ENCODE peak calls at places on chromosomes 2 and 18, in five cellular contexts. C is DND-41, X is GM23338, T is mammary epithelial cell, B is MM.1S. R is an unnamed sample.
A peak's percentile ranks its signal among the peaks of the same experiment; 100 is the strongest.

GRCh38 chr2:185978634-185979405 is 240.2 kb downstream of the FSIP2 start:
- DNase-seq in C (no peak), X (no peak), T (peak; percentile 82), B (no peak), R (no peak)

GRCh38 chr2:167480232-167480985 is 592.1 kb downstream of the XIRP2 start:
- DNase-seq in C (no peak), X (peak; percentile 50), T (no peak), B (peak; percentile 43), R (no peak)

GRCh38 chr2:65390134-65390533 is 42.3 kb downstream of the SPRED2 start:
- DNase-seq in C (no peak), X (no peak), T (peak; percentile 57), B (peak; percentile 96), R (no peak)

GRCh38 chr2:85711578-85712060 is 17.5 kb downstream of the GNLY start:
- DNase-seq in C (no peak), X (no peak), T (no peak), B (no peak), R (no peak)

GRCh38 chr18:35028556-35028955 is 12.7 kb upstream of the MAPRE2 start:
- DNase-seq in C (no peak), X (no peak), T (no peak), B (no peak), R (no peak)

GRCh38 chr2:85277416-85278158 is 50.2 kb downstream of the TGOLN2 start:
- DNase-seq in C (no peak), X (peak; percentile 47), T (peak; percentile 88), B (no peak), R (peak; percentile 49)

GRCh38 chr2:186780701-186781316 is 68.2 kb downstream of the ZSWIM2 start:
- DNase-seq in C (no peak), X (peak; percentile 88), T (peak; percentile 57), B (peak; percentile 11), R (peak; percentile 70)

GRCh38 chr2:107740300-107740699 is 86.4 kb upstream of the RGPD4 start:
- DNase-seq in C (no peak), X (no peak), T (no peak), B (no peak), R (no peak)

GRCh38 chr2:215843579-215843978 is 169.8 kb downstream of the MREG start:
- DNase-seq in C (no peak), X (no peak), T (peak; percentile 96), B (no peak), R (no peak)

GRCh38 chr2:27431395-27431794 is 3.0 kb downstream of the NRBP1 start:
- DNase-seq in C (no peak), X (no peak), T (peak; percentile 65), B (no peak), R (no peak)

GRCh38 chr2:75729861-75730260 is 19.1 kb upstream of the GCFC2 start:
- DNase-seq in C (no peak), X (peak; percentile 28), T (no peak), B (peak; percentile 7), R (no peak)
- TF ChIP-seq CTCF in C (peak; percentile 42), X (peak; percentile 53), T (peak; percentile 35), B (peak; percentile 17), R (peak; percentile 60)

DNA sequence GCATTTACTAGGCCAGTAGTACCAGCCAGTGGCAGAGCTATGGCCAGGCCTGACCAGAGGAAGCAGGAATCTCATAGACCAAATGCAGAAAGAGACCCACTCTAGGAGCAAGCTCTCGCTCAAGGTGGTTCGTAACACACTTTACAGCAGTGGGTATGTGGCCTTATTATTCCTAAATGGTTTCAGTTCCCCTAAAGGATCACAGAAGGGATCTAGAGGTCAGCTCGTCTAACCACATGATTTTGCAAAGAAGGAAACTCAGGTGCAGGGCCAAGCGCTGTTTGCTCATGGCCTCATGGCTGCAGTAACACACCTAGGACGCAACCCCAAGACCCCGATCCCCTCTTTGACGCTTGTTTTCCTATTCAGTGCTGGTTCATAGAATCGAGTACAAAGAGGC is 65.5 kb upstream of the ATG16L1 start:
- DNase-seq in C (no peak), X (no peak), T (no peak), B (peak; percentile 30), R (no peak)
- H2AFZ ChIP-seq in C (no peak overlapping the region), X (no peak overlapping the region), T (no peak overlapping the region), B (no peak overlapping the region), R (no peak overlapping the region)

GRCh38 chr2:229434131-229434530 is 163.0 kb upstream of the PID1 start:
- DNase-seq in C (no peak), X (no peak), T (peak; percentile 42), B (no peak), R (no peak)
- TF ChIP-seq CTCF in C (no peak), X (no peak), T (no peak), B (no peak), R (no peak)

GRCh38 chr2:136225950-136226835 is 108.2 kb upstream of the CXCR4 start:
- DNase-seq in C (no peak), X (peak; percentile 23), T (no peak), B (no peak), R (no peak)
- H2AFZ ChIP-seq in C (no peak overlapping the region), X (peak overlapping the region; percentile 85), T (no peak overlapping the region), B (no peak overlapping the region), R (peak overlapping the region; percentile 22)

GRCh38 chr2:171811229-171811628 is 82.8 kb downstream of the SLC25A12 start:
- DNase-seq in C (no peak), X (peak; percentile 48), T (peak; percentile 20), B (peak; percentile 15), R (peak; percentile 27)
- TF ChIP-seq CTCF in C (peak; percentile 60), X (peak; percentile 59), T (peak; percentile 46), B (peak; percentile 15), R (peak; percentile 44)